ENCODE peak calls at places on chromosomes 5 and 9, in four cellular contexts. L is heart right ventricle, G is epithelial cell of proximal tubule, H is foreskin fibroblast. T is an unnamed sample.

GRCh38 chr5:139446956-139447779 is 7.8 kb upstream of the DNAJC18 start:
- DNase-seq in L (no peak), G (no peak), H (peak), T (no peak)

GRCh38 chr5:376951-377325 is 55.4 kb downstream of the AHRR start:
- DNase-seq in L (no peak), G (no peak), H (no peak), T (no peak)

GRCh38 chr5:147539053-147539452 is 29.2 kb upstream of the DPYSL3 start:
- DNase-seq in L (no peak), G (no peak), H (peak), T (no peak)

GRCh38 chr5:141825836-141826560 is 52.2 kb downstream of the PCDH1 start:
- DNase-seq in L (no peak), G (no peak), H (no peak), T (no peak)

GRCh38 chr5:12691330-12691729 is 787.1 kb upstream of the CTNND2 start:
- DNase-seq in L (no peak), G (peak), H (no peak), T (no peak)

GRCh38 chr5:155839251-155840037 is 487.5 kb upstream of the SGCD start:
- DNase-seq in L (no peak), G (peak), H (no peak), T (no peak)

GRCh38 chr5:51376504-51376903 is 6.7 kb upstream of the ISL1 start:
- DNase-seq in L (no peak), G (no peak), H (no peak), T (no peak)

GRCh38 chr9:72538926-72539702 is 17.7 kb downstream of the TMC1 start:
- DNase-seq in L (no peak), G (no peak), H (no peak), T (no peak)

GRCh38 chr5:151904921-151905320 is 19.7 kb downstream of the GLRA1 start:
- DNase-seq in L (no peak), G (no peak), H (no peak), T (no peak)
- TF ChIP-seq CTCF in L (no peak), G (no peak), H (no peak), T (no peak)

DNA sequence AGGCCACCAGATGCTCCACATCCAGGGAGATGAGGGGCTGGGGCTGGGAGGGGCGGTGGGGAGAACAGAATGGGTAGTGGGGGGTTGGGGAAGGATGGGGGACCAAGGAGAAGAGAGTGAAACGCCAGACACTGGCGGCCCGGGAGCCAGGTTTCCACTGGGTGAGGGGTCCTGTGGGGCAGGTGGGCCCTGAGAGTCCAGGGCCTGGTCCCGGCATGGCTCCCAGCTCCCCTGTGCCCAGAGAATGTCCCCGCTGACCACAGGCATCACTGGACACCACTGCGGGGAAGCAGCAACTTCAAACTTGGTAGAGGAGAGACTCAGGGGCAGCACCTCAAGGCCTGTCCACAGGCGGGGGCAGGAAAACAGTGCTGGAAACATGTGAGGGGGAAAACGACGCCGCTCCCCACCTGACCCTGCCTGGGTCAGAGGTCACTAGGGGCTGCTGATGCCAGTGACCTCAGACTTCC is 13.2 kb downstream of the NINJ1 start:
- DNase-seq in L (no peak), G (no peak), H (no peak), T (no peak)
- H3K4me3 ChIP-seq in L (no peak), G (no peak), H (no peak), T (no peak)

GRCh38 chr9:79233542-79233941 is 338.2 kb upstream of the TLE4 start:
- DNase-seq in L (no peak), G (no peak), H (no peak), T (no peak)
- TF ChIP-seq CTCF in L (no peak), G (peak), H (peak), T (peak)

GRCh38 chr5:158769702-158770101 is 330.0 kb downstream of the EBF1 start:
- DNase-seq in L (no peak), G (no peak), H (no peak), T (no peak)
- H3K4me3 ChIP-seq in L (no peak), G (no peak), H (no peak), T (no peak)

T was measured in retinal pigment epithelial cell.